ENCODE peak calls at places on chromosomes 7 and 10, in four cellular contexts. One of them, this sample, is unnamed.

GRCh38 chr10:118590334-118590733 is 5.1 kb downstream of the PRLHR start:
- DNase-seq in HT1080: no peak
- DNase-seq in kidney epithelial cell: no peak
- DNase-seq in mammary epithelial cell: peak
- DNase-seq in this sample: peak

GRCh38 chr10:97063271-97063982 is 122.3 kb downstream of the SLIT1 start:
- DNase-seq in mammary epithelial cell: no peak
- DNase-seq in kidney epithelial cell: no peak
- DNase-seq in HT1080: no peak
- DNase-seq in this sample: no peak

GRCh38 chr7:46452781-46453180 is 531.7 kb upstream of the IGFBP3 start:
- DNase-seq in HT1080: no peak
- DNase-seq in mammary epithelial cell: no peak
- DNase-seq in kidney epithelial cell: no peak
- DNase-seq in this sample: no peak

GRCh38 chr10:110413903-110414562 is 83.7 kb upstream of the DUSP5 start:
- DNase-seq in mammary epithelial cell: no peak
- DNase-seq in HT1080: no peak
- DNase-seq in kidney epithelial cell: no peak
- DNase-seq in this sample: no peak

GRCh38 chr7:69412331-69413146 is 185.7 kb upstream of the AUTS2 start:
- DNase-seq in HT1080: no peak
- DNase-seq in mammary epithelial cell: no peak
- DNase-seq in kidney epithelial cell: no peak
- DNase-seq in this sample: no peak

GRCh38 chr7:23074443-23075244 is 30.9 kb upstream of the KLHL7 start:
- DNase-seq in HT1080: no peak
- DNase-seq in mammary epithelial cell: no peak
- DNase-seq in kidney epithelial cell: no peak
- DNase-seq in this sample: no peak

GRCh38 chr10:122162566-122163181 is 108.4 kb upstream of the BTBD16 start:
- DNase-seq in HT1080: no peak
- DNase-seq in kidney epithelial cell: no peak
- DNase-seq in mammary epithelial cell: no peak
- DNase-seq in this sample: peak

GRCh38 chr7:48087349-48087748 is 1.7 kb upstream of the UPP1 start:
- DNase-seq in kidney epithelial cell: no peak
- DNase-seq in mammary epithelial cell: peak
- DNase-seq in HT1080: peak
- DNase-seq in this sample: peak

GRCh38 chr7:144975882-144976281 is 140.0 kb upstream of the TPK1 start:
- DNase-seq in HT1080: peak
- DNase-seq in mammary epithelial cell: no peak
- DNase-seq in kidney epithelial cell: no peak
- DNase-seq in this sample: peak

GRCh38 chr7:25240340-25240739 is 12.1 kb upstream of the NPVF start:
- DNase-seq in HT1080: no peak
- DNase-seq in kidney epithelial cell: no peak
- DNase-seq in mammary epithelial cell: no peak
- DNase-seq in this sample: no peak

GRCh38 chr10:90658791-90659190 is 199.0 kb downstream of the HTR7 start:
- DNase-seq in mammary epithelial cell: no peak
- DNase-seq in kidney epithelial cell: no peak
- DNase-seq in HT1080: peak
- DNase-seq in this sample: peak

GRCh38 chr10:3992374-3993178 is 207.6 kb upstream of the KLF6 start:
- DNase-seq in HT1080: no peak
- DNase-seq in kidney epithelial cell: no peak
- DNase-seq in mammary epithelial cell: no peak
- DNase-seq in this sample: no peak

GRCh38 chr10:15169555-15170407 is 1.3 kb upstream of the NMT2 start:
- DNase-seq in kidney epithelial cell: no peak
- DNase-seq in HT1080: no peak
- DNase-seq in mammary epithelial cell: no peak
- DNase-seq in this sample: no peak

GRCh38 chr10:45592432-45592831 is 80.1 kb downstream of the ZFAND4 start:
- DNase-seq in kidney epithelial cell: no peak
- DNase-seq in HT1080: no peak
- DNase-seq in mammary epithelial cell: no peak
- DNase-seq in this sample: no peak

GRCh38 chr7:138887085-138887705 is 89.2 kb upstream of the ATP6V0A4 start:
- DNase-seq in HT1080: no peak
- DNase-seq in mammary epithelial cell: no peak
- DNase-seq in kidney epithelial cell: no peak
- DNase-seq in this sample: no peak

GRCh38 chr10:21715531-21716195 is 181.6 kb downstream of the MLLT10 start:
- DNase-seq in mammary epithelial cell: peak
- DNase-seq in kidney epithelial cell: peak
- DNase-seq in HT1080: peak
- DNase-seq in this sample: peak

GRCh38 chr7:17166824-17167379 is 131.6 kb upstream of the AHR start:
- DNase-seq in HT1080: no peak
- DNase-seq in kidney epithelial cell: no peak
- DNase-seq in mammary epithelial cell: no peak
- DNase-seq in this sample: no peak

GRCh38 chr7:97174308-97174707 is 56.8 kb downstream of the SDHAF3 start:
- DNase-seq in kidney epithelial cell: no peak
- DNase-seq in mammary epithelial cell: no peak
- DNase-seq in HT1080: no peak
- DNase-seq in this sample: peak

GRCh38 chr10:123884907-123885381 is 6.7 kb downstream of the CPXM2 start:
- DNase-seq in HT1080: no peak
- DNase-seq in kidney epithelial cell: no peak
- DNase-seq in mammary epithelial cell: no peak
- DNase-seq in this sample: no peak

GRCh38 chr10:103666109-103666508 is 172.6 kb downstream of the NEURL1 start:
- DNase-seq in kidney epithelial cell: no peak
- DNase-seq in HT1080: peak
- DNase-seq in mammary epithelial cell: no peak
- DNase-seq in this sample: peak

This sample was measured in epithelial cell of esophagus.